ENCODE peak calls at places on chromosomes 16 and 17, in ten cellular contexts. D is amniotic epithelial cell; P is GM12892; Y is NCI-H774; Z is CD4-positive, CD25-positive, alpha-beta regulatory T cell; B is sigmoid colon; U is RPMI7951; T is GM12865; L is NCI-H2171 treated with DMSO at 0.1 percent for 48 hours; S is stomach. H is an unnamed sample.
A peak's percentile ranks its signal among the peaks of the same experiment; 100 is the strongest.

GRCh38 chr16:58094791-58095574 is 34.2 kb downstream of the CFAP20 start:
- DNase-seq in Z (no peak), T (peak; percentile 38), Y (no peak), P (no peak), B (no peak), U (no peak), L (no peak), S (no peak), D (no peak), H (no peak)

GRCh38 chr17:74430706-74431567 is 951 bp upstream of the GPRC5C start:
- DNase-seq in L (peak; percentile 87), B (peak; percentile 94), U (peak; percentile 97), Y (peak; percentile 81), S (peak; percentile 98), T (peak; percentile 63), Z (no peak), D (peak; percentile 88), P (no peak), H (peak; percentile 66)

GRCh38 chr17:77124192-77124908 is 16.4 kb upstream of the SEC14L1 start:
- DNase-seq in L (no peak), P (no peak), S (peak; percentile 65), Z (no peak), D (peak; percentile 85), Y (no peak), T (no peak), U (peak; percentile 70), B (no peak), H (no peak)

GRCh38 chr17:7235693-7236665 is 1.7 kb upstream of the DVL2 start:
- DNase-seq in D (peak; percentile 66), P (no peak), Z (no peak), L (no peak), B (peak; percentile 63), Y (no peak), S (no peak), U (no peak), T (no peak), H (no peak)

GRCh38 chr16:85279874-85280545 is 167.7 kb upstream of the CIBAR2 start:
- DNase-seq in S (no peak), Y (no peak), L (peak; percentile 86), T (no peak), P (no peak), D (peak; percentile 33), U (no peak), Z (no peak), B (peak; percentile 76), H (no peak)

GRCh38 chr16:67326472-67327309 is at the start of the genes KCTD19 and LRRC36:
- DNase-seq in B (peak; percentile 74), D (peak; percentile 20), L (peak; percentile 79), U (no peak), S (peak; percentile 78), Z (no peak), P (no peak), T (peak; percentile 43), Y (peak; percentile 54), H (peak; percentile 18)

GRCh38 chr17:68161644-68162428 is 86.0 kb upstream of the AMZ2 start:
- DNase-seq in Z (no peak), D (no peak), S (no peak), U (peak; percentile 29), Y (no peak), B (no peak), T (no peak), L (no peak), P (no peak), H (no peak)

GRCh38 chr16:27977966-27978365 is 85.5 kb downstream of the GSG1L start:
- DNase-seq in P (no peak), D (no peak), U (peak; percentile 7), Z (no peak), L (no peak), T (no peak), S (no peak), B (peak; percentile 13), Y (no peak), H (no peak)

GRCh38 chr17:82333279-82334171 is at the start of gene SECTM1:
- DNase-seq in T (no peak), Z (no peak), U (peak; percentile 79), D (no peak), P (no peak), S (peak; percentile 60), L (no peak), B (peak; percentile 88), Y (no peak), H (no peak)

GRCh38 chr17:29178750-29179231 is 1.4 kb downstream of the MYO18A start:
- DNase-seq in U (no peak), Y (no peak), S (peak; percentile 68), D (no peak), Z (no peak), B (no peak), T (no peak), P (no peak), L (no peak), H (no peak)

GRCh38 chr17:50381920-50382319 is 8.9 kb downstream of the EME1 start:
- DNase-seq in Y (no peak), B (no peak), P (no peak), L (no peak), D (peak; percentile 41), S (no peak), U (peak; percentile 37), T (no peak), Z (no peak), H (no peak)

GRCh38 chr16:8229011-8229520 is 361.2 kb downstream of the TMEM114 start:
- DNase-seq in Y (no peak), L (no peak), T (no peak), B (no peak), P (no peak), U (no peak), S (no peak), D (no peak), Z (no peak), H (no peak)

GRCh38 chr17:45129940-45130639 is 2.2 kb downstream of the PLCD3 start:
- DNase-seq in P (no peak), U (peak; percentile 38), Y (no peak), L (no peak), B (peak; percentile 63), T (no peak), S (peak; percentile 62), Z (no peak), D (no peak), H (no peak)

GRCh38 chr16:28494141-28494851 is at the start of gene APOBR:
- DNase-seq in D (no peak), T (peak; percentile 95), B (no peak), L (no peak), Y (no peak), U (no peak), P (peak; percentile 78), Z (peak; percentile 90), S (peak; percentile 58), H (no peak)

GRCh38 chr17:59753522-59754467 is 46.3 kb downstream of the VMP1 start:
- DNase-seq in B (no peak), U (peak; percentile 85), P (no peak), S (no peak), Y (peak; percentile 81), L (peak; percentile 79), Z (peak; percentile 82), D (peak; percentile 87), T (peak; percentile 88), H (no peak)

GRCh38 chr16:48087639-48088038 is 68.2 kb downstream of the ABCC12 start:
- DNase-seq in Z (no peak), S (no peak), L (no peak), T (no peak), D (no peak), B (no peak), U (no peak), Y (no peak), P (no peak), H (no peak)

GRCh38 chr17:269616-270514 is 82.7 kb downstream of the RPH3AL start:
- DNase-seq in U (no peak), B (peak; percentile 53), Z (no peak), S (no peak), P (no peak), L (peak; percentile 84), T (no peak), D (no peak), Y (no peak), H (no peak)

GRCh38 chr16:57660715-57661463 is 7.2 kb upstream of the ADGRG3 start:
- DNase-seq in T (no peak), U (no peak), L (no peak), Y (no peak), Z (no peak), S (no peak), B (no peak), D (no peak), P (no peak), H (no peak)

GRCh38 chr17:32971171-32971570 is 20.5 kb upstream of the SPACA3 start:
- DNase-seq in Y (no peak), S (peak; percentile 42), U (peak; percentile 58), T (peak; percentile 84), B (no peak), Z (no peak), P (no peak), D (peak; percentile 22), L (no peak), H (no peak)

GRCh38 chr17:57926723-57927047 is 28.5 kb downstream of the CUEDC1 start:
- DNase-seq in U (no peak), Y (no peak), B (no peak), P (no peak), T (no peak), Z (no peak), S (no peak), L (no peak), D (no peak), H (no peak)

GRCh38 chr17:39776267-39776666 is 38.5 kb downstream of the GRB7 start:
- DNase-seq in Z (no peak), T (peak; percentile 51), P (no peak), L (no peak), Y (no peak), S (no peak), D (no peak), B (no peak), U (no peak), H (no peak)

GRCh38 chr17:64994281-64994680 is 62.3 kb downstream of the GNA13 start:
- DNase-seq in S (no peak), T (no peak), Y (no peak), B (no peak), U (no peak), Z (no peak), D (no peak), L (no peak), P (no peak), H (no peak)

GRCh38 chr16:3004319-3004718 is 8.4 kb upstream of the CLDN9 start:
- DNase-seq in B (no peak), Y (no peak), D (no peak), S (no peak), U (no peak), L (peak; percentile 19), P (no peak), Z (no peak), T (no peak), H (no peak)